ENCODE peak calls at places on chromosomes 16 and 17, in four cellular contexts. One of them, this sample, is unnamed.

GRCh38 chr16:56306690-56307533 is 115.6 kb downstream of the GNAO1 start:
- DNase-seq in HepG2: no peak
- DNase-seq in K562: peak; percentile 30
- DNase-seq in H1: no peak
- DNase-seq in this sample: no peak

GRCh38 chr16:85595299-85595661 is 17.8 kb upstream of the GSE1 start:
- DNase-seq in H1: no peak
- DNase-seq in HepG2: no peak
- DNase-seq in K562: no peak
- DNase-seq in this sample: no peak

GRCh38 chr17:46154151-46154816 is 38.9 kb downstream of the KANSL1 start:
- DNase-seq in HepG2: no peak
- DNase-seq in H1: no peak
- DNase-seq in K562: no peak
- DNase-seq in this sample: no peak

GRCh38 chr17:78759203-78759968 is 22.7 kb downstream of the CYTH1 start:
- DNase-seq in K562: no peak
- DNase-seq in H1: no peak
- DNase-seq in HepG2: no peak
- DNase-seq in this sample: no peak

GRCh38 chr16:70523013-70523620 is at the start of gene COG4:
- DNase-seq in K562: peak; percentile 89
- DNase-seq in HepG2: peak; percentile 83
- DNase-seq in H1: peak; percentile 88
- DNase-seq in this sample: peak; percentile 72

GRCh38 chr16:83898463-83899271 is at the start of gene MLYCD:
- DNase-seq in K562: peak; percentile 99
- DNase-seq in H1: peak; percentile 80
- DNase-seq in HepG2: peak; percentile 76
- DNase-seq in this sample: peak; percentile 44

GRCh38 chr17:5563451-5563850 is 20.9 kb downstream of the NLRP1 start:
- DNase-seq in HepG2: no peak
- DNase-seq in K562: no peak
- DNase-seq in H1: no peak
- DNase-seq in this sample: no peak

GRCh38 chr17:36600936-36601302 is 464 bp upstream of the MRM1 start:
- DNase-seq in K562: no peak
- DNase-seq in H1: no peak
- DNase-seq in HepG2: no peak
- DNase-seq in this sample: no peak

GRCh38 chr17:61219460-61219859 is 180.2 kb upstream of the TBX2 start:
- DNase-seq in K562: no peak
- DNase-seq in H1: no peak
- DNase-seq in HepG2: no peak
- DNase-seq in this sample: no peak

GRCh38 chr17:5786510-5786875 is 202.2 kb upstream of the NLRP1 start:
- DNase-seq in K562: no peak
- DNase-seq in HepG2: no peak
- DNase-seq in H1: no peak
- DNase-seq in this sample: no peak

GRCh38 chr17:46910179-46910927 is 12.6 kb upstream of the GOSR2 start:
- DNase-seq in K562: no peak
- DNase-seq in HepG2: no peak
- DNase-seq in H1: no peak
- DNase-seq in this sample: no peak

GRCh38 chr16:19118938-19119431 is 5.2 kb downstream of the ITPRIPL2 start:
- DNase-seq in HepG2: no peak
- DNase-seq in K562: peak; percentile 73
- DNase-seq in H1: no peak
- DNase-seq in this sample: no peak

GRCh38 chr16:84532299-84532724 is 27.9 kb upstream of the MEAK7 start:
- DNase-seq in H1: no peak
- DNase-seq in K562: no peak
- DNase-seq in HepG2: peak; percentile 56
- DNase-seq in this sample: no peak

GRCh38 chr17:52419256-52419655 is 260.7 kb upstream of the CA10 start:
- DNase-seq in HepG2: peak; percentile 69
- DNase-seq in H1: no peak
- DNase-seq in K562: no peak
- DNase-seq in this sample: no peak

GRCh38 chr16:5465714-5466113 is 368.1 kb upstream of the EEF2KMT start:
- DNase-seq in HepG2: no peak
- DNase-seq in K562: no peak
- DNase-seq in H1: no peak
- DNase-seq in this sample: no peak

GRCh38 chr16:38941-39892 is 14.2 kb downstream of the POLR3K start:
- DNase-seq in H1: no peak
- DNase-seq in K562: no peak
- DNase-seq in HepG2: no peak
- DNase-seq in this sample: no peak

GRCh38 chr16:11625769-11626168 is 39.0 kb upstream of the LITAF start:
- DNase-seq in H1: no peak
- DNase-seq in K562: no peak
- DNase-seq in HepG2: no peak
- DNase-seq in this sample: no peak

GRCh38 chr16:11389083-11389482 is 43.8 kb downstream of the RMI2 start:
- DNase-seq in H1: no peak
- DNase-seq in HepG2: no peak
- DNase-seq in K562: no peak
- DNase-seq in this sample: no peak

GRCh38 chr16:67653131-67654068 is 6.7 kb downstream of the ACD start:
- DNase-seq in HepG2: no peak
- DNase-seq in K562: peak; percentile 72
- DNase-seq in H1: no peak
- DNase-seq in this sample: no peak

GRCh38 chr17:38442548-38442947 is 14.3 kb downstream of the ARHGAP23 start:
- DNase-seq in HepG2: no peak
- DNase-seq in H1: no peak
- DNase-seq in K562: no peak
- DNase-seq in this sample: no peak

GRCh38 chr16:720507-720989 is 398 bp upstream of the ANTKMT start:
- DNase-seq in HepG2: no peak
- DNase-seq in K562: peak; percentile 62
- DNase-seq in H1: no peak
- DNase-seq in this sample: no peak

GRCh38 chr16:20902426-20902825 is 1.9 kb downstream of the LYRM1 start:
- DNase-seq in HepG2: no peak
- DNase-seq in H1: no peak
- DNase-seq in K562: no peak
- DNase-seq in this sample: no peak

GRCh38 chr17:67478266-67479118 is 101.4 kb downstream of the PITPNC1 start:
- DNase-seq in K562: no peak
- DNase-seq in H1: no peak
- DNase-seq in HepG2: no peak
- DNase-seq in this sample: no peak
- TF ChIP-seq FOSL1 in K562: no peak
- TF ChIP-seq FOSL1 in H1: no peak
- TF ChIP-seq FOSL1 in HepG2: no peak
- TF ChIP-seq FOSL1 in this sample: no peak

DNA sequence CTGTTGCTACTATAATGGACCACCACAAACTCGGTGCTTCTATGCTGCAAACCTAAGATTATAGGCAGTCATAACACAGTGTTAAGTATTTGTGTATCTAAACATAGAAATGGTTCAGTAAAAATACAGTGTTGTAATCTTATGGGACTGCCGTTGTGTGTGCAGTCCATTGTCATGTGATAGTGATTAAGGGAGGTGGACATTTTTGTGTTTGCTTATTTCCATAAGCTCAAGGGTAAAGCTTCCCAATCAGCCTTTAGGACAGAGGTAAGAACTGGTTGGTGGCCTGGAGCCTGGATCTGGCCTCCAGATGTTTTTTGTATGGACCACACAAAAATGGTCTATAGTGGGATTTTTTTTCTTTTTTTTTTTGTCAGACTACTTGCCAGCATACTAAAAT is 29.9 kb downstream of the WWOX start:
- DNase-seq in H1: no peak
- DNase-seq in K562: no peak
- DNase-seq in HepG2: peak; percentile 84
- DNase-seq in this sample: no peak
- TF ChIP-seq FOSL1 in H1: no peak
- TF ChIP-seq FOSL1 in K562: no peak
- TF ChIP-seq FOSL1 in HepG2: no peak
- TF ChIP-seq FOSL1 in this sample: no peak

GRCh38 chr17:29643817-29644160 is 21.1 kb upstream of the CORO6 start:
- DNase-seq in H1: no peak
- DNase-seq in HepG2: no peak
- DNase-seq in K562: no peak
- DNase-seq in this sample: no peak

GRCh38 chr17:29648005-29648404 is 25.3 kb upstream of the CORO6 start:
- DNase-seq in H1: no peak
- DNase-seq in K562: no peak
- DNase-seq in HepG2: no peak
- DNase-seq in this sample: no peak

GRCh38 chr17:29642171-29642611 is 19.5 kb upstream of the CORO6 start:
- DNase-seq in K562: no peak
- DNase-seq in H1: no peak
- DNase-seq in HepG2: no peak
- DNase-seq in this sample: no peak

GRCh38 chr17:29649359-29649758 is 26.6 kb upstream of the CORO6 start:
- DNase-seq in K562: no peak
- DNase-seq in H1: no peak
- DNase-seq in HepG2: no peak
- DNase-seq in this sample: no peak

GRCh38 chr17:29645516-29646051 is 22.9 kb upstream of the CORO6 start:
- DNase-seq in HepG2: no peak
- DNase-seq in K562: no peak
- DNase-seq in H1: no peak
- DNase-seq in this sample: no peak
- TF ChIP-seq FOSL1 in HepG2: no peak
- TF ChIP-seq FOSL1 in K562: no peak
- TF ChIP-seq FOSL1 in H1: no peak
- TF ChIP-seq FOSL1 in this sample: no peak

GRCh38 chr17:73194514-73195222 is 1.8 kb downstream of the COG1 start:
- DNase-seq in K562: no peak
- DNase-seq in HepG2: no peak
- DNase-seq in H1: no peak
- DNase-seq in this sample: no peak

GRCh38 chr17:73192219-73192893 is 499 bp upstream of the COG1 start:
- DNase-seq in H1: peak; percentile 77
- DNase-seq in HepG2: peak; percentile 71
- DNase-seq in K562: peak; percentile 82
- DNase-seq in this sample: peak; percentile 75

GRCh38 chr17:73189417-73190099 is 3.3 kb upstream of the COG1 start:
- DNase-seq in H1: no peak
- DNase-seq in K562: no peak
- DNase-seq in HepG2: peak; percentile 83
- DNase-seq in this sample: peak; percentile 71

GRCh38 chr17:73192894-73193701 is at the start of gene COG1:
- DNase-seq in HepG2: peak; percentile 81
- DNase-seq in H1: peak; percentile 80
- DNase-seq in K562: peak; percentile 92
- DNase-seq in this sample: peak; percentile 76

DNA sequence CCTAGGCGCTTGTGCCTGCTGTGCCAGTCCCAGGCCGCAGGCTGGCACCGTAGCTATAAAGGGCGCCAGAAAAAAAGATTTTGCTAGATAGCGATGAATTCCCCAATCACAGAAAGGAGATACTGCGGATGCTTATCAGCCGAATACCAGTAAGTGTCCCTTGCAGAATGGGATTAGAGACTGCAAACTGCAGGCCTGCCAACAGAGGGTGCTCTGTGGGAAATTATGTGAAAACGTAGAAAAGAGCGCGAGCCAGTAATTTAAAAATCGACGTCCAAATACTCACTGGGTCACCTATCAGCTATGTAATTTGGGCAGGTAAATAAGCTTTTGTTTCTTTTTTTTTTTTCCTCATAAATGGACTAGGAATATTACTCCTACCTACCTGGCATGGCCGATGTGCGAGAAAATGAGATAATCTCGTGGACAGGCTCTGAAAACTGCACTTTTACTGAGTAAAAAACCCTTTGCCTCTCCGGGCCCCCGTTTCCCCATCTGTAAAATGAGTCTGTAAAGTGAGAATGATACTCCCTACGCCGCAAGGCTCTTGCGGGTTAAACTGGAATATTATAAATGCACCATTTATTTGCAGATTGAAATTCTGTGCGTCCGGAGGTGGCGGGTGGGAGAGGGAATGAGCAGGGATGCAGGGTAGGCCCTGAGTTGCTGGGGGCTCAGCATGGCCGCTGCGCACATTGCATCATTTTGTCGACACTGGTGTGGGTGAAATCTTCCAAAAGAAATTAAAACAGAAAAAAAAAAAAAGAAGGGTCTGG is 1.2 kb upstream of the COG1 start:
- DNase-seq in H1: peak; percentile 70
- DNase-seq in K562: peak; percentile 61
- DNase-seq in HepG2: peak; percentile 77
- DNase-seq in this sample: peak; percentile 80
- TF ChIP-seq FOSL1 in H1: no peak
- TF ChIP-seq FOSL1 in K562: no peak
- TF ChIP-seq FOSL1 in HepG2: no peak
- TF ChIP-seq FOSL1 in this sample: no peak

GRCh38 chr17:58215685-58216084 is 3.4 kb downstream of the MKS1 start:
- DNase-seq in H1: no peak
- DNase-seq in K562: no peak
- DNase-seq in HepG2: no peak
- DNase-seq in this sample: no peak
- TF ChIP-seq FOSL1 in H1: no peak
- TF ChIP-seq FOSL1 in K562: no peak
- TF ChIP-seq FOSL1 in HepG2: no peak
- TF ChIP-seq FOSL1 in this sample: no peak

GRCh38 chr16:87856796-87857228 is 12.5 kb downstream of the SLC7A5 start:
- DNase-seq in H1: no peak
- DNase-seq in K562: no peak
- DNase-seq in HepG2: peak; percentile 73
- DNase-seq in this sample: no peak

GRCh38 chr16:87853411-87854052 is 15.8 kb downstream of the SLC7A5 start:
- DNase-seq in HepG2: peak; percentile 89
- DNase-seq in K562: peak; percentile 89
- DNase-seq in H1: peak; percentile 92
- DNase-seq in this sample: peak; percentile 79

GRCh38 chr16:87854053-87854906 is 15.0 kb downstream of the SLC7A5 start:
- DNase-seq in K562: peak; percentile 85
- DNase-seq in HepG2: peak; percentile 86
- DNase-seq in H1: peak; percentile 60
- DNase-seq in this sample: no peak

GRCh38 chr16:87854907-87855683 is 14.2 kb downstream of the SLC7A5 start:
- DNase-seq in HepG2: no peak
- DNase-seq in K562: no peak
- DNase-seq in H1: no peak
- DNase-seq in this sample: no peak

GRCh38 chr16:87855852-87856715 is 13.2 kb downstream of the SLC7A5 start:
- DNase-seq in K562: no peak
- DNase-seq in H1: no peak
- DNase-seq in HepG2: peak; percentile 83
- DNase-seq in this sample: no peak
- TF ChIP-seq FOSL1 in K562: no peak
- TF ChIP-seq FOSL1 in H1: no peak
- TF ChIP-seq FOSL1 in HepG2: no peak
- TF ChIP-seq FOSL1 in this sample: no peak

GRCh38 chr16:51326131-51326856 is 175.2 kb upstream of the SALL1 start:
- DNase-seq in K562: no peak
- DNase-seq in H1: no peak
- DNase-seq in HepG2: no peak
- DNase-seq in this sample: no peak
- TF ChIP-seq FOSL1 in K562: peak; percentile 67
- TF ChIP-seq FOSL1 in H1: no peak
- TF ChIP-seq FOSL1 in HepG2: no peak
- TF ChIP-seq FOSL1 in this sample: no peak

GRCh38 chr17:7191571-7192270 is 12.6 kb upstream of the ASGR1 start:
- DNase-seq in HepG2: peak; percentile 50
- DNase-seq in K562: peak; percentile 47
- DNase-seq in H1: peak; percentile 86
- DNase-seq in this sample: no peak
- TF ChIP-seq FOSL1 in HepG2: peak; percentile 51
- TF ChIP-seq FOSL1 in K562: peak; percentile 79
- TF ChIP-seq FOSL1 in H1: no peak
- TF ChIP-seq FOSL1 in this sample: peak; percentile 55

GRCh38 chr16:9323170-9323569 is 231.7 kb downstream of the HAPSTR1 start:
- DNase-seq in HepG2: no peak
- DNase-seq in H1: no peak
- DNase-seq in K562: no peak
- DNase-seq in this sample: no peak
- TF ChIP-seq FOSL1 in HepG2: no peak
- TF ChIP-seq FOSL1 in H1: no peak
- TF ChIP-seq FOSL1 in K562: no peak
- TF ChIP-seq FOSL1 in this sample: no peak

This sample was measured in HCT116.